ENCODE peak calls at places on chromosomes 12 and 14, in six cellular contexts. W is lung, D is astrocyte of the spinal cord, X is GM06990, O is PC-9, Q is HFF-Myc. P is an unnamed sample.

GRCh38 chr14:72701610-72702009 is 192.3 kb downstream of the DPF3 start:
- DNase-seq in W (no peak), Q (no peak), X (no peak), O (no peak), D (no peak), P (no peak)

GRCh38 chr12:5171701-5172100 is 128.0 kb downstream of the KCNA5 start:
- DNase-seq in D (peak), W (peak), O (peak), X (no peak), Q (peak), P (no peak)

GRCh38 chr12:49198431-49199155 is 9.7 kb upstream of the TUBA1A start:
- DNase-seq in X (no peak), Q (peak), O (peak), D (peak), W (no peak), P (no peak)

GRCh38 chr14:55206175-55206574 is 14.8 kb upstream of the DLGAP5 start:
- DNase-seq in Q (no peak), W (no peak), O (no peak), X (no peak), D (no peak), P (no peak)

GRCh38 chr14:103087343-103087835 is 3.4 kb downstream of the LBHD2 start:
- DNase-seq in Q (no peak), O (no peak), W (no peak), X (peak), D (no peak), P (no peak)

GRCh38 chr14:64212666-64213065 is 81.5 kb downstream of the ESR2 start:
- DNase-seq in Q (no peak), X (no peak), D (no peak), W (no peak), O (no peak), P (no peak)

GRCh38 chr14:50590464-50590863 is 30.5 kb downstream of the ATL1 start:
- DNase-seq in Q (no peak), O (no peak), X (no peak), W (no peak), D (no peak), P (no peak)

GRCh38 chr12:67572492-67572891 is 76.1 kb upstream of the DYRK2 start:
- DNase-seq in O (no peak), X (no peak), W (no peak), D (no peak), Q (no peak), P (no peak)

GRCh38 chr14:79161576-79161975 is 991.4 kb downstream of the NRXN3 start:
- DNase-seq in O (peak), W (no peak), Q (peak), D (peak), X (no peak), P (no peak)

GRCh38 chr12:99111600-99111999 is 466.5 kb downstream of the APAF1 start:
- DNase-seq in O (no peak), X (no peak), D (no peak), W (no peak), Q (no peak), P (no peak)

GRCh38 chr14:72000907-72001306 is 68.7 kb downstream of the RGS6 start:
- DNase-seq in W (no peak), O (no peak), D (no peak), Q (no peak), X (peak), P (no peak)

GRCh38 chr14:73896521-73896920 is 9.9 kb downstream of the ZNF410 start:
- DNase-seq in Q (no peak), W (no peak), O (no peak), X (no peak), D (no peak), P (no peak)

GRCh38 chr12:7061596-7061995 is 1.1 kb downstream of the C1S start:
- DNase-seq in D (no peak), W (no peak), Q (no peak), X (no peak), O (no peak), P (no peak)

GRCh38 chr12:7061138-7061537 is 620 bp downstream of the C1S start:
- DNase-seq in X (no peak), W (no peak), Q (no peak), D (no peak), O (no peak), P (no peak)

GRCh38 chr12:7058850-7059249 is 1.7 kb upstream of the C1S start:
- DNase-seq in D (no peak), O (no peak), Q (no peak), X (no peak), W (no peak), P (no peak)

GRCh38 chr12:7059780-7060179 is 738 bp upstream of the C1S start:
- DNase-seq in X (no peak), O (no peak), W (no peak), D (no peak), Q (no peak), P (no peak)

GRCh38 chr12:7060353-7060954 is at the start of gene C1S:
- DNase-seq in X (no peak), O (peak), W (peak), D (peak), Q (peak), P (no peak)
- TF ChIP-seq CTCF in X (no peak), O (peak), W (peak), D (peak), Q (peak), P (no peak)

GRCh38 chr14:92088494-92088893 is 17.9 kb downstream of the ATXN3 start:
- DNase-seq in Q (no peak), X (no peak), W (no peak), O (no peak), D (no peak), P (no peak)

GRCh38 chr14:92093320-92093719 is 13.1 kb downstream of the ATXN3 start:
- DNase-seq in Q (no peak), D (no peak), O (no peak), W (no peak), X (no peak), P (no peak)
- TF ChIP-seq CTCF in Q (peak), D (peak), O (no peak), W (peak), X (peak), P (peak)

GRCh38 chr14:45810152-45810872 is 557.3 kb upstream of the MIS18BP1 start:
- DNase-seq in O (no peak), W (no peak), D (no peak), X (no peak), Q (no peak), P (peak)
- TF ChIP-seq CTCF in O (no peak), W (no peak), D (no peak), X (peak), Q (peak), P (no peak)

GRCh38 chr12:57462307-57463253 is 3.0 kb downstream of the GLI1 start:
- DNase-seq in X (peak), O (peak), W (peak), Q (peak), D (peak), P (peak)
- TF ChIP-seq CTCF in X (peak), O (peak), W (peak), Q (peak), D (peak), P (peak)

GRCh38 chr14:105282098-105282725 is 18.6 kb downstream of the BRF1 start:
- DNase-seq in Q (no peak), X (no peak), D (no peak), W (no peak), O (no peak), P (no peak)
- TF ChIP-seq CTCF in Q (no peak), X (no peak), D (no peak), W (no peak), O (peak), P (no peak)

DNA sequence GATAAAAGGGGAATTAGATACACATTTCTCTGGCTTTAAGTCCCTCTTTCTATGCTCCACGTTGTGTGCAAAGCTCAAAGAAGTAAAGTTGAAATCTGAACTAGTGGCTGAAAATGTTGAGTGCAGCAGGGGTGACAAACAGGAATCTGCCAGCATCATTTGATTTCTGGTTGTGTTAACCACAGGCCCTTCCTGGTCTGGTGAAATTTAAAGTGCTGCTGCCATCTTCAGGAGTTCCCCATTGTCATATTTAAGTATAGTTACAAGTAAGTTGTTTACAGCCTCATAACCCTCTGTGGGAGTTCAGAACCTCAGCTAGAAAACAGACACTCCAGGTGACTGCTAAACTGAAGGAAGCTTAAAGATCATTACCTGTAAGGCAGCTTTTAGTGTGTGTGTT is 90.9 kb upstream of the CCDC196 start:
- DNase-seq in O (peak), Q (no peak), W (no peak), D (no peak), X (peak), P (peak)
- TF ChIP-seq CTCF in O (peak), Q (no peak), W (no peak), D (no peak), X (peak), P (no peak)

DNA sequence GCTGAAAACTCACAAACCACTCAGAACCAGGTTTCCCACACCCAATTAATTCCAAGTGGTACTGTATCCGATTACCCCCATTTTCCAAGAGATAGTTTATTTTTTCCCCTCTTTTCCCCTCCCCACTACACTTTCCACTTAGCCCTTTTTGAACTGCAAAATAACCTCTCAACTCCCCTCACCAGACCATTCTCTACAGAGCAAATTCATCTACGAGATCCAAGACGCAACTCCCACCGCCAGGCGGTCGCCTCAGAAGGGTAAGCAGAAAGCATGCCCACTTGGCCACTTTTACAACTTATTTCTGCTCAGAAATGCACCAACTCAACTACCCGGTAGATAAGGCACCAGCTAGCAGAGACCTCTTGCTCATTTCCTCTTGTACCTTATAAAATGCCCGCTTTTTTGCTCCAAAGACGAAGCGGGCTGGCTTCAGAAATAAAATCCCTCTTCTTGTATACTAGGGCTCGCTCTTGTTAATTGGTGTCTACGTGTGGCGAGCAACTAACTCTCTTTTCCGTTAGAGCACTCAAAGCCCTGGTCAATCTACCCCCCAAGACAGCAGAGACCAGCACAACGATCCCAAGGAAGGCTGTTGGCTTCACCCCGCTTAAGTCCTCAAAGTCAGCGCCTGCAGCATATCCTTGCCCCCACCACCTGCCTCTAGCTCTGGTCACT is 910 bp upstream of the SRP54 start:
- DNase-seq in X (no peak), O (peak), D (no peak), W (peak), Q (no peak), P (no peak)
- TF ChIP-seq CTCF in X (peak), O (no peak), D (peak), W (no peak), Q (peak), P (no peak)

DNA sequence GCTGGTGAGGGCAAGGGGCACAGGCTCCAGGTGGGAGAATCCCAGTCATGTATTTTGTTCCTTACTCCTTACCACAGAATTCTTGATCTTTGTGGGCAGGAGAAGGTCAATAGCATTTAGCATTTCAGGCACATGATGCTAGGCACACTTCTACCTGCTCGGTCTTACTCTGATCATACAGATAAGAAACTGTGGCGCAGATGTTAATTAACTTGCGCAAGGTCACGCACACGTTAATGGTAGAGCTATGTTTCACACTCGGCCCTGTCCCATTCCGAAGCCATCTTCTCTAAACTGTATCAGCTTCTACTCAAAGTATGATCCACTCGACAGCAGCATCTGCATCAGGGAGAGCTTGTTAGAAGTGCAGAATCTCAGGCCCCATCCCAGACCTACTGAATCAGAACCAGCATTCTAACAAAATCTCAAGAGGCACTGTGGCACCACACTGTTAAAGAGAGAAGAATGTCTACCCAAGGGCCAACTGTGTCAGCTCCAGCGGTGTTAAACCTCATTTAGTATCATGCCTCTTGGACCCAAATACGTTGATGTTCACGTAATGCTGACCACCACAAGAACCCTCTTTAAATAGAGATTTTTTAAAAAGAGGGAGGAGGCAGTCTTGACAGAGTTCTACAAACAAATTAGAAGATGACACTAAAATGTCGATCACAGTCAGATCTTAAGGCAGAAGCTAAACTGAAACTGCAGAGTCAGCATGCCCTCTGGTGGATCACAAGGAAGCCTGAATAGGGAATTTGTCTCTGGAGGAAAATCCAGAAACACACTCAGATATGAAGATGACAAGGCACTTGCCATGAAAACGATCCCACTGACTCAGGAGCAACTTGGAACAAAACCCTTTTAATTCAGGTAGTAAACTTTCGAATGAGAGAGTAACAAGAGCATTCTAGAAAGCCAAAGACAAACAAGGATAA is 7.3 kb downstream of the STXBP6 start:
- DNase-seq in O (no peak), X (no peak), D (peak), Q (no peak), W (no peak), P (no peak)
- TF ChIP-seq CTCF in O (no peak), X (no peak), D (peak), Q (peak), W (peak), P (no peak)

P was measured in GM20000.